ENCODE peak calls at places on chromosomes 6 and 20, in six cellular contexts. One of them, this sample, is unnamed.

GRCh38 chr6:498795-499231 is 107.3 kb downstream of the IRF4 start:
- DNase-seq in tibial nerve: no peak
- DNase-seq in A549: no peak
- DNase-seq in suprapubic skin: no peak
- DNase-seq in upper lobe of left lung: no peak
- DNase-seq in stomach: no peak
- DNase-seq in this sample: no peak

GRCh38 chr20:1377341-1377871 is 15.4 kb downstream of the FKBP1A start:
- DNase-seq in A549: no peak
- DNase-seq in tibial nerve: no peak
- DNase-seq in suprapubic skin: no peak
- DNase-seq in upper lobe of left lung: no peak
- DNase-seq in stomach: no peak
- DNase-seq in this sample: no peak

GRCh38 chr6:87197547-87197946 is 42.2 kb downstream of the ZNF292 start:
- DNase-seq in A549: no peak
- DNase-seq in suprapubic skin: no peak
- DNase-seq in upper lobe of left lung: no peak
- DNase-seq in tibial nerve: no peak
- DNase-seq in stomach: no peak
- DNase-seq in this sample: no peak

GRCh38 chr20:18653736-18654447 is 66.0 kb downstream of the DTD1 start:
- DNase-seq in upper lobe of left lung: no peak
- DNase-seq in A549: no peak
- DNase-seq in tibial nerve: no peak
- DNase-seq in suprapubic skin: no peak
- DNase-seq in stomach: no peak
- DNase-seq in this sample: peak; percentile 66

GRCh38 chr20:41811456-41811855 is 193.3 kb upstream of the CHD6 start:
- DNase-seq in tibial nerve: no peak
- DNase-seq in stomach: no peak
- DNase-seq in A549: no peak
- DNase-seq in upper lobe of left lung: no peak
- DNase-seq in suprapubic skin: no peak
- DNase-seq in this sample: no peak

GRCh38 chr6:165222315-165223025 is 86.9 kb downstream of the C6orf118 start:
- DNase-seq in upper lobe of left lung: no peak
- DNase-seq in stomach: no peak
- DNase-seq in suprapubic skin: no peak
- DNase-seq in A549: no peak
- DNase-seq in tibial nerve: no peak
- DNase-seq in this sample: no peak

GRCh38 chr6:56671651-56672461 is 29.2 kb upstream of the DST start:
- DNase-seq in suprapubic skin: no peak
- DNase-seq in stomach: no peak
- DNase-seq in tibial nerve: no peak
- DNase-seq in upper lobe of left lung: peak; percentile 41
- DNase-seq in A549: no peak
- DNase-seq in this sample: no peak

GRCh38 chr6:167444602-167445346 is 119.9 kb downstream of the TTLL2 start:
- DNase-seq in suprapubic skin: no peak
- DNase-seq in upper lobe of left lung: no peak
- DNase-seq in stomach: no peak
- DNase-seq in A549: no peak
- DNase-seq in tibial nerve: no peak
- DNase-seq in this sample: no peak

GRCh38 chr6:87721311-87721710 is 19.3 kb upstream of the AKIRIN2 start:
- DNase-seq in tibial nerve: no peak
- DNase-seq in A549: no peak
- DNase-seq in stomach: no peak
- DNase-seq in suprapubic skin: no peak
- DNase-seq in upper lobe of left lung: no peak
- DNase-seq in this sample: no peak

GRCh38 chr6:66655420-66655819 is 948.4 kb upstream of the EYS start:
- DNase-seq in upper lobe of left lung: peak; percentile 61
- DNase-seq in tibial nerve: no peak
- DNase-seq in suprapubic skin: no peak
- DNase-seq in stomach: no peak
- DNase-seq in A549: no peak
- DNase-seq in this sample: no peak

GRCh38 chr20:53582574-53583351 is 10.9 kb downstream of the ZNF217 start:
- DNase-seq in suprapubic skin: no peak
- DNase-seq in tibial nerve: no peak
- DNase-seq in upper lobe of left lung: no peak
- DNase-seq in A549: peak; percentile 71
- DNase-seq in stomach: peak; percentile 26
- DNase-seq in this sample: peak; percentile 79

GRCh38 chr6:98946877-98947410 is 802 bp downstream of the FBXL4 start:
- DNase-seq in A549: peak; percentile 18
- DNase-seq in stomach: peak; percentile 53
- DNase-seq in tibial nerve: no peak
- DNase-seq in suprapubic skin: no peak
- DNase-seq in upper lobe of left lung: no peak
- DNase-seq in this sample: no peak

GRCh38 chr20:33450867-33451266 is 7.3 kb upstream of the SNTA1 start:
- DNase-seq in suprapubic skin: no peak
- DNase-seq in tibial nerve: no peak
- DNase-seq in A549: peak; percentile 13
- DNase-seq in upper lobe of left lung: no peak
- DNase-seq in stomach: no peak
- DNase-seq in this sample: no peak

GRCh38 chr6:158506577-158506976 is 53.3 kb upstream of the TMEM181 start:
- DNase-seq in A549: peak; percentile 10
- DNase-seq in stomach: no peak
- DNase-seq in tibial nerve: no peak
- DNase-seq in upper lobe of left lung: no peak
- DNase-seq in suprapubic skin: no peak
- DNase-seq in this sample: no peak

GRCh38 chr6:117008618-117009017 is 131.6 kb downstream of the RFX6 start:
- DNase-seq in A549: no peak
- DNase-seq in stomach: no peak
- DNase-seq in tibial nerve: no peak
- DNase-seq in suprapubic skin: no peak
- DNase-seq in upper lobe of left lung: no peak
- DNase-seq in this sample: no peak

GRCh38 chr6:148177589-148178233 is 164.9 kb upstream of the SASH1 start:
- DNase-seq in tibial nerve: peak; percentile 70
- DNase-seq in stomach: peak; percentile 79
- DNase-seq in A549: peak; percentile 63
- DNase-seq in suprapubic skin: peak; percentile 84
- DNase-seq in upper lobe of left lung: no peak
- DNase-seq in this sample: peak; percentile 74

GRCh38 chr6:163240556-163240955 is 174.0 kb upstream of the QKI start:
- DNase-seq in A549: no peak
- DNase-seq in tibial nerve: no peak
- DNase-seq in stomach: no peak
- DNase-seq in suprapubic skin: no peak
- DNase-seq in upper lobe of left lung: no peak
- DNase-seq in this sample: no peak

GRCh38 chr6:169221264-169221663 is 32.4 kb downstream of the THBS2 start:
- DNase-seq in suprapubic skin: no peak
- DNase-seq in stomach: no peak
- DNase-seq in upper lobe of left lung: no peak
- DNase-seq in A549: no peak
- DNase-seq in tibial nerve: no peak
- DNase-seq in this sample: peak; percentile 45

GRCh38 chr20:58073945-58074920 is 154.2 kb downstream of the ANKRD60 start:
- DNase-seq in stomach: no peak
- DNase-seq in suprapubic skin: no peak
- DNase-seq in tibial nerve: no peak
- DNase-seq in upper lobe of left lung: no peak
- DNase-seq in A549: no peak
- DNase-seq in this sample: no peak

GRCh38 chr6:107820571-107821261 is 3.4 kb downstream of the SCML4 start:
- DNase-seq in suprapubic skin: no peak
- DNase-seq in stomach: peak; percentile 53
- DNase-seq in tibial nerve: no peak
- DNase-seq in upper lobe of left lung: no peak
- DNase-seq in A549: no peak
- DNase-seq in this sample: no peak
- H3K4me1 ChIP-seq in suprapubic skin: peaks cover 26% of the 10 kb centered on the region
- H3K4me1 ChIP-seq in stomach: peaks cover 21% of the 10 kb centered on the region
- H3K4me1 ChIP-seq in tibial nerve: peaks cover 8% of the 10 kb centered on the region
- H3K4me1 ChIP-seq in upper lobe of left lung: peaks cover 9% of the 10 kb centered on the region
- H3K4me1 ChIP-seq in A549: no peaks in the 10 kb centered on the region
- H3K4me1 ChIP-seq in this sample: peaks cover 17% of the 10 kb centered on the region

DNA sequence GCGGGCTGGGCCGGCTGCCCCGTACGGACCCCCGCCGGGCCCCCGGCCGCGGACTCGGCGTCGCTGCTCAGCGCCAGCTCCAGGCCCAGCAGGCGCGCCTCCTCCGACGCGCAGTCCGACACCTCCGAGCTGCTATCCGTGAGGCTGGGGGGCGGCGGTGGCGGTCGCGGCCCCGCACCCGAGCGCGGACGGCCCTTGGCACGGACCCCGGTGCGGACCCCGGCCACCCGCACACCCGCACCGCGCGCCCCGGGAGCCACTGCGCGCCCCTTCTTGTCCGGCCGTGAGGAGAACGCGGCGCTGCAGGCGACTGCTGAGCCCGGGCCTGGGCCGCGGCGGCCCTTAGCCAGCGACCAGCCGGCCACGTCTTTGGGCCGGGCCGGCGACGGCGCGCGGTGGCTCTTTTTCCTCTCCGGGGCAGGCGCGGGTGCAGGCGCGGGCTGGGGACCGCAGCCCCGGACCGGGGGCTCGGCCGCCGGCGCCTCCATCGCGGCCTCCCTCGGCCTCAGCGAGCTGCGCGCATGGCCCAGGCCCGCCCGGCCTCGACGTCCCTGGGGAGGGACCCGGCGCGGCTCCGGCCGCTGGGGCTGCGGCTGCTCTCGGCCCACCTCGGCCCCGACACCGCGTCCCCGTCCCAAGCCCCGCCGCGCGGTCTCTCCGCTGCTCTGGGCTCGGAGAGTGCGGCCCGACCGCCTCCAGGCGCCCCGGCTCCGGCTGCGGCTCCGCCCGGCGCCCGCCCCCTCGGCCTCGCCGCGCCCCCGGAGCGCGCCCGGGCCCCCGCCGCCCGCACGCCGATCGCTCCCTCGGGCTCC is 12.9 kb upstream of the TLDC2 start:
- DNase-seq in stomach: no peak
- DNase-seq in upper lobe of left lung: no peak
- DNase-seq in tibial nerve: no peak
- DNase-seq in suprapubic skin: no peak
- DNase-seq in A549: no peak
- DNase-seq in this sample: no peak
- TF ChIP-seq POLR2A in stomach: no peak
- TF ChIP-seq POLR2A in upper lobe of left lung: no peak
- TF ChIP-seq POLR2A in tibial nerve: peak; percentile 30
- TF ChIP-seq POLR2A in suprapubic skin: no peak
- TF ChIP-seq POLR2A in A549: peak; percentile 54
- TF ChIP-seq POLR2A in this sample: no peak

GRCh38 chr6:5270093-5270680 is 8.9 kb downstream of the FARS2 start:
- DNase-seq in suprapubic skin: no peak
- DNase-seq in tibial nerve: no peak
- DNase-seq in upper lobe of left lung: no peak
- DNase-seq in stomach: no peak
- DNase-seq in A549: no peak
- DNase-seq in this sample: no peak
- TF ChIP-seq EP300 in suprapubic skin: no peak
- TF ChIP-seq EP300 in tibial nerve: no peak
- TF ChIP-seq EP300 in upper lobe of left lung: no peak
- TF ChIP-seq EP300 in stomach: no peak
- TF ChIP-seq EP300 in A549: no peak
- TF ChIP-seq EP300 in this sample: no peak

GRCh38 chr6:106528521-106528920 is 100.8 kb downstream of the RTN4IP1 start:
- DNase-seq in tibial nerve: no peak
- DNase-seq in A549: no peak
- DNase-seq in stomach: no peak
- DNase-seq in suprapubic skin: no peak
- DNase-seq in upper lobe of left lung: no peak
- DNase-seq in this sample: no peak
- H3K4me1 ChIP-seq in tibial nerve: peaks cover 4% of the 10 kb centered on the region
- H3K4me1 ChIP-seq in A549: peaks cover 51% of the 10 kb centered on the region
- H3K4me1 ChIP-seq in stomach: no peaks in the 10 kb centered on the region
- H3K4me1 ChIP-seq in suprapubic skin: peaks cover 27% of the 10 kb centered on the region
- H3K4me1 ChIP-seq in upper lobe of left lung: peaks cover 10% of the 10 kb centered on the region
- H3K4me1 ChIP-seq in this sample: no peaks in the 10 kb centered on the region

This sample was measured in sigmoid colon.